ENCODE peak calls at places on chromosomes 4 and X, in eight cellular contexts. One of them, this sample, is unnamed.

GRCh38 chrX:43139645-43140044 is 361.7 kb upstream of the PPP1R2C start:
- DNase-seq in NCI-H1436: no peak
- DNase-seq in activated CD8-positive, alpha-beta T cell treated with anti-CD3 and anti-CD28 coated beads for 36 hours: no peak
- DNase-seq in epithelial cell of proximal tubule: no peak
- DNase-seq in MCF 10A: no peak
- DNase-seq in SK-MEL-5: no peak
- DNase-seq in iPS-NIHi11: no peak
- DNase-seq in GDM1: no peak
- DNase-seq in this sample: no peak

GRCh38 chr4:145324161-145324560 is 143.8 kb upstream of the OTUD4 start:
- DNase-seq in NCI-H1436: no peak
- DNase-seq in activated CD8-positive, alpha-beta T cell treated with anti-CD3 and anti-CD28 coated beads for 36 hours: no peak
- DNase-seq in epithelial cell of proximal tubule: no peak
- DNase-seq in MCF 10A: no peak
- DNase-seq in SK-MEL-5: no peak
- DNase-seq in iPS-NIHi11: no peak
- DNase-seq in GDM1: no peak
- DNase-seq in this sample: no peak

GRCh38 chrX:119685225-119686066 is 7.5 kb downstream of the SEPTIN6 start:
- DNase-seq in NCI-H1436: no peak
- DNase-seq in activated CD8-positive, alpha-beta T cell treated with anti-CD3 and anti-CD28 coated beads for 36 hours: peak; percentile 76
- DNase-seq in epithelial cell of proximal tubule: no peak
- DNase-seq in MCF 10A: no peak
- DNase-seq in SK-MEL-5: no peak
- DNase-seq in iPS-NIHi11: no peak
- DNase-seq in GDM1: peak; percentile 80
- DNase-seq in this sample: no peak

GRCh38 chr4:184310881-184311709 is 93.4 kb upstream of the ENPP6 start:
- DNase-seq in NCI-H1436: no peak
- DNase-seq in activated CD8-positive, alpha-beta T cell treated with anti-CD3 and anti-CD28 coated beads for 36 hours: no peak
- DNase-seq in epithelial cell of proximal tubule: peak; percentile 74
- DNase-seq in MCF 10A: no peak
- DNase-seq in SK-MEL-5: no peak
- DNase-seq in iPS-NIHi11: no peak
- DNase-seq in GDM1: no peak
- DNase-seq in this sample: no peak

GRCh38 chr4:94934864-94935263 is 177.1 kb downstream of the BMPR1B start:
- DNase-seq in NCI-H1436: no peak
- DNase-seq in activated CD8-positive, alpha-beta T cell treated with anti-CD3 and anti-CD28 coated beads for 36 hours: no peak
- DNase-seq in epithelial cell of proximal tubule: no peak
- DNase-seq in MCF 10A: peak; percentile 25
- DNase-seq in SK-MEL-5: no peak
- DNase-seq in iPS-NIHi11: no peak
- DNase-seq in GDM1: no peak
- DNase-seq in this sample: no peak

GRCh38 chr4:3802571-3803474 is 36.6 kb downstream of the ADRA2C start:
- DNase-seq in NCI-H1436: no peak
- DNase-seq in activated CD8-positive, alpha-beta T cell treated with anti-CD3 and anti-CD28 coated beads for 36 hours: peak; percentile 5
- DNase-seq in epithelial cell of proximal tubule: no peak
- DNase-seq in MCF 10A: no peak
- DNase-seq in SK-MEL-5: no peak
- DNase-seq in iPS-NIHi11: no peak
- DNase-seq in GDM1: no peak
- DNase-seq in this sample: no peak

GRCh38 chr4:100736651-100737450 is 219.0 kb upstream of the EMCN start:
- DNase-seq in NCI-H1436: no peak
- DNase-seq in activated CD8-positive, alpha-beta T cell treated with anti-CD3 and anti-CD28 coated beads for 36 hours: no peak
- DNase-seq in epithelial cell of proximal tubule: peak; percentile 63
- DNase-seq in MCF 10A: peak; percentile 93
- DNase-seq in SK-MEL-5: no peak
- DNase-seq in iPS-NIHi11: no peak
- DNase-seq in GDM1: no peak
- DNase-seq in this sample: peak; percentile 20

GRCh38 chr4:10283761-10284160 is 167.2 kb upstream of the WDR1 start:
- DNase-seq in NCI-H1436: no peak
- DNase-seq in activated CD8-positive, alpha-beta T cell treated with anti-CD3 and anti-CD28 coated beads for 36 hours: no peak
- DNase-seq in epithelial cell of proximal tubule: no peak
- DNase-seq in MCF 10A: peak; percentile 43
- DNase-seq in SK-MEL-5: no peak
- DNase-seq in iPS-NIHi11: no peak
- DNase-seq in GDM1: no peak
- DNase-seq in this sample: no peak

GRCh38 chrX:2697306-2697705 is 6.2 kb downstream of the CD99 start:
- DNase-seq in NCI-H1436: no peak
- DNase-seq in activated CD8-positive, alpha-beta T cell treated with anti-CD3 and anti-CD28 coated beads for 36 hours: peak; percentile 53
- DNase-seq in epithelial cell of proximal tubule: no peak
- DNase-seq in MCF 10A: peak; percentile 28
- DNase-seq in SK-MEL-5: no peak
- DNase-seq in iPS-NIHi11: no peak
- DNase-seq in GDM1: no peak
- DNase-seq in this sample: no peak

GRCh38 chr4:62256469-62256868 is 1056.3 kb downstream of the ADGRL3 start:
- DNase-seq in NCI-H1436: no peak
- DNase-seq in activated CD8-positive, alpha-beta T cell treated with anti-CD3 and anti-CD28 coated beads for 36 hours: no peak
- DNase-seq in epithelial cell of proximal tubule: no peak
- DNase-seq in MCF 10A: no peak
- DNase-seq in SK-MEL-5: no peak
- DNase-seq in iPS-NIHi11: no peak
- DNase-seq in GDM1: no peak
- DNase-seq in this sample: no peak

This sample was measured in MG63.